ENCODE peak calls at places on chromosome 19, in five cellular contexts. S is activated naive CD4-positive, alpha-beta T cell; T is heart left ventricle; N is iris pigment epithelial cell; I is LHCN-M2. E is an unnamed sample.

GRCh38 chr19:43675269-43675879 is 5.4 kb upstream of the PLAUR start:
- DNase-seq in S (no peak), T (no peak), N (peak; percentile 50), I (no peak), E (peak; percentile 86)

GRCh38 chr19:19554074-19555023 is 16.3 kb downstream of the CILP2 start:
- DNase-seq in S (peak; percentile 33), T (no peak), N (peak; percentile 29), I (no peak), E (no peak)

GRCh38 chr19:46296722-46297431 is at the start of gene HIF3A:
- DNase-seq in S (no peak), T (peak; percentile 71), N (peak; percentile 71), I (no peak), E (no peak)

GRCh38 chr19:30855475-30855874 is 483.3 kb downstream of the ZNF536 start:
- DNase-seq in S (no peak), T (no peak), N (no peak), I (no peak), E (no peak)

GRCh38 chr19:10093295-10094186 is 7.4 kb downstream of the SHFL start:
- DNase-seq in S (no peak), T (peak; percentile 65), N (no peak), I (no peak), E (no peak)

GRCh38 chr19:42846597-42846996 is 32.9 kb downstream of the PSG1 start:
- DNase-seq in S (no peak), T (no peak), N (peak; percentile 25), I (no peak), E (no peak)

GRCh38 chr19:18931316-18932162 is 9.5 kb downstream of the HOMER3 start:
- DNase-seq in S (no peak), T (no peak), N (no peak), I (no peak), E (no peak)

GRCh38 chr19:1508507-1508856 is 4.3 kb downstream of the ADAMTSL5 start:
- DNase-seq in S (no peak), T (no peak), N (no peak), I (no peak), E (peak; percentile 40)

GRCh38 chr19:44635581-44636438 is 7.9 kb upstream of the PVR start:
- DNase-seq in S (no peak), T (no peak), N (peak; percentile 53), I (peak; percentile 30), E (no peak)

GRCh38 chr19:47357788-47358680 is 8.9 kb downstream of the DHX34 start:
- DNase-seq in S (no peak), T (no peak), N (peak; percentile 18), I (no peak), E (no peak)

GRCh38 chr19:54207908-54208783 is 7.5 kb downstream of the RPS9 start:
- DNase-seq in S (no peak), T (peak; percentile 71), N (peak; percentile 100), I (peak; percentile 71), E (peak; percentile 50)

GRCh38 chr19:36771275-36772231 is 1.1 kb downstream of the ZNF850 start:
- DNase-seq in S (no peak), T (peak; percentile 70), N (peak; percentile 95), I (peak; percentile 82), E (peak; percentile 95)

GRCh38 chr19:58396691-58397532 is 1.5 kb downstream of the RNF225 start:
- DNase-seq in S (no peak), T (no peak), N (no peak), I (no peak), E (no peak)

GRCh38 chr19:49555600-49556411 is 24.6 kb downstream of the NOSIP start:
- DNase-seq in S (peak; percentile 78), T (peak; percentile 74), N (peak; percentile 51), I (no peak), E (no peak)

GRCh38 chr19:17359905-17360800 is 17.0 kb downstream of the PLVAP start:
- DNase-seq in S (no peak), T (no peak), N (no peak), I (no peak), E (no peak)

GRCh38 chr19:21256722-21257121 is 72.5 kb downstream of the ZNF708 start:
- DNase-seq in S (no peak), T (no peak), N (peak; percentile 51), I (peak; percentile 38), E (no peak)

GRCh38 chr19:32817913-32818476 is 51.6 kb downstream of the SLC7A9 start:
- DNase-seq in S (no peak), T (no peak), N (no peak), I (no peak), E (no peak)

GRCh38 chr19:29385191-29385795 is 140.5 kb upstream of the VSTM2B start:
- DNase-seq in S (no peak), T (no peak), N (no peak), I (no peak), E (no peak)

E was measured in Caki2.